ENCODE peak calls at places on chromosomes 4 and X, in six cellular contexts. One of them, this sample, is unnamed.

GRCh38 chr4:54152846-54153600 is 53.1 kb downstream of the GSX2 start:
- DNase-seq in DND-41: no peak
- DNase-seq in choroid plexus epithelial cell: peak
- DNase-seq in heart right ventricle: no peak
- DNase-seq in cardiac muscle cell: peak
- DNase-seq in breast epithelium: peak
- DNase-seq in this sample: no peak

GRCh38 chrX:16022580-16023170 is 100.7 kb upstream of the GRPR start:
- DNase-seq in DND-41: no peak
- DNase-seq in cardiac muscle cell: peak
- DNase-seq in choroid plexus epithelial cell: no peak
- DNase-seq in heart right ventricle: no peak
- DNase-seq in breast epithelium: no peak
- DNase-seq in this sample: no peak

GRCh38 chr4:143489116-143489515 is 24.4 kb upstream of the SMARCA5 start:
- DNase-seq in breast epithelium: no peak
- DNase-seq in DND-41: no peak
- DNase-seq in heart right ventricle: no peak
- DNase-seq in choroid plexus epithelial cell: peak
- DNase-seq in cardiac muscle cell: no peak
- DNase-seq in this sample: no peak

GRCh38 chr4:25928956-25929336 is 14.9 kb downstream of the SMIM20 start:
- DNase-seq in breast epithelium: no peak
- DNase-seq in DND-41: no peak
- DNase-seq in heart right ventricle: no peak
- DNase-seq in cardiac muscle cell: peak
- DNase-seq in choroid plexus epithelial cell: peak
- DNase-seq in this sample: no peak

GRCh38 chr4:4492161-4492847 is 49.5 kb downstream of the STX18 start:
- DNase-seq in breast epithelium: no peak
- DNase-seq in heart right ventricle: no peak
- DNase-seq in cardiac muscle cell: peak
- DNase-seq in choroid plexus epithelial cell: peak
- DNase-seq in DND-41: no peak
- DNase-seq in this sample: no peak

GRCh38 chrX:65745992-65746391 is 78.5 kb downstream of the MSN start:
- DNase-seq in DND-41: peak
- DNase-seq in cardiac muscle cell: peak
- DNase-seq in breast epithelium: no peak
- DNase-seq in choroid plexus epithelial cell: peak
- DNase-seq in heart right ventricle: no peak
- DNase-seq in this sample: no peak

GRCh38 chrX:22276781-22277180 is 4.1 kb downstream of the CBLL2 start:
- DNase-seq in DND-41: no peak
- DNase-seq in breast epithelium: no peak
- DNase-seq in choroid plexus epithelial cell: peak
- DNase-seq in cardiac muscle cell: no peak
- DNase-seq in heart right ventricle: no peak
- DNase-seq in this sample: no peak

GRCh38 chr4:136939781-136940180 is 592.5 kb downstream of the PCDH18 start:
- DNase-seq in choroid plexus epithelial cell: no peak
- DNase-seq in DND-41: no peak
- DNase-seq in heart right ventricle: no peak
- DNase-seq in breast epithelium: no peak
- DNase-seq in cardiac muscle cell: no peak
- DNase-seq in this sample: no peak

GRCh38 chrX:129445436-129445835 is 77.9 kb downstream of the SMARCA1 start:
- DNase-seq in DND-41: no peak
- DNase-seq in heart right ventricle: no peak
- DNase-seq in choroid plexus epithelial cell: no peak
- DNase-seq in breast epithelium: no peak
- DNase-seq in cardiac muscle cell: no peak
- DNase-seq in this sample: no peak

GRCh38 chrX:129450123-129450522 is 73.2 kb downstream of the SMARCA1 start:
- DNase-seq in cardiac muscle cell: no peak
- DNase-seq in DND-41: no peak
- DNase-seq in breast epithelium: no peak
- DNase-seq in heart right ventricle: no peak
- DNase-seq in choroid plexus epithelial cell: no peak
- DNase-seq in this sample: no peak

GRCh38 chrX:129452523-129452922 is 70.8 kb downstream of the SMARCA1 start:
- DNase-seq in heart right ventricle: no peak
- DNase-seq in DND-41: no peak
- DNase-seq in breast epithelium: no peak
- DNase-seq in cardiac muscle cell: no peak
- DNase-seq in choroid plexus epithelial cell: no peak
- DNase-seq in this sample: no peak

DNA sequence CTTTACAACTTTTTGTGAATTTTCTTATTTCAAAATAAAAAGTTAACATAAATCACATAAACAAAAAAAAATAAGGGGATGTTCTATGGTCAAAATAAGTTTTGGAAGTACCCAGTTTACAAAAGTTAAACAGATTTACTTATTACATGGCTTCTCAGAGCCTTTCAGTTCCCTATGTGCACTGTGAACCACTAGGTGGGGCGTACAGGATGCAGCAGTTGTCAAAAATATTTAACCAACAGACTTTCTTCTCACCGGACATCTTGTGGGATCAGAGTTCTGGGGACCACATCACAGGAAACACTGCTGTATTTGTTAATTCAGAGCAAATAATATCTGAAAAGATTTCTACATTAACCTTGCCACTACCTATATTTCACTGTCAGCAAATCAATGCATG is 74.1 kb downstream of the SMARCA1 start:
- DNase-seq in choroid plexus epithelial cell: peak
- DNase-seq in DND-41: no peak
- DNase-seq in breast epithelium: no peak
- DNase-seq in heart right ventricle: no peak
- DNase-seq in cardiac muscle cell: no peak
- DNase-seq in this sample: no peak
- TF ChIP-seq CTCF in choroid plexus epithelial cell: peak
- TF ChIP-seq CTCF in DND-41: peak
- TF ChIP-seq CTCF in breast epithelium: no peak
- TF ChIP-seq CTCF in heart right ventricle: no peak
- TF ChIP-seq CTCF in cardiac muscle cell: no peak
- TF ChIP-seq CTCF in this sample: no peak

GRCh38 chrX:49039598-49040375 is 3.4 kb downstream of the TFE3 start:
- DNase-seq in DND-41: peak
- DNase-seq in cardiac muscle cell: peak
- DNase-seq in choroid plexus epithelial cell: peak
- DNase-seq in heart right ventricle: peak
- DNase-seq in breast epithelium: peak
- DNase-seq in this sample: no peak
- H3K4me3 ChIP-seq in DND-41: peak
- H3K4me3 ChIP-seq in cardiac muscle cell: peak
- H3K4me3 ChIP-seq in choroid plexus epithelial cell: peak
- H3K4me3 ChIP-seq in heart right ventricle: peak
- H3K4me3 ChIP-seq in breast epithelium: peak
- H3K4me3 ChIP-seq in this sample: no peak

GRCh38 chr4:59825104-59825503 is 1375.0 kb upstream of the ADGRL3 start:
- DNase-seq in cardiac muscle cell: no peak
- DNase-seq in breast epithelium: no peak
- DNase-seq in choroid plexus epithelial cell: no peak
- DNase-seq in DND-41: no peak
- DNase-seq in heart right ventricle: no peak
- DNase-seq in this sample: no peak
- TF ChIP-seq CTCF in cardiac muscle cell: no peak
- TF ChIP-seq CTCF in breast epithelium: no peak
- TF ChIP-seq CTCF in choroid plexus epithelial cell: no peak
- TF ChIP-seq CTCF in DND-41: no peak
- TF ChIP-seq CTCF in heart right ventricle: no peak
- TF ChIP-seq CTCF in this sample: no peak

GRCh38 chr4:3266076-3266475 is 17.1 kb downstream of the MSANTD1 start:
- DNase-seq in DND-41: no peak
- DNase-seq in breast epithelium: no peak
- DNase-seq in choroid plexus epithelial cell: no peak
- DNase-seq in cardiac muscle cell: no peak
- DNase-seq in heart right ventricle: peak
- DNase-seq in this sample: no peak
- H3K4me3 ChIP-seq in DND-41: no peak
- H3K4me3 ChIP-seq in breast epithelium: no peak
- H3K4me3 ChIP-seq in choroid plexus epithelial cell: no peak
- H3K4me3 ChIP-seq in cardiac muscle cell: no peak
- H3K4me3 ChIP-seq in heart right ventricle: no peak
- H3K4me3 ChIP-seq in this sample: no peak

GRCh38 chrX:64205735-64206491 is 405 bp upstream of the AMER1 start:
- DNase-seq in heart right ventricle: peak
- DNase-seq in choroid plexus epithelial cell: peak
- DNase-seq in breast epithelium: peak
- DNase-seq in cardiac muscle cell: peak
- DNase-seq in DND-41: peak
- DNase-seq in this sample: peak
- TF ChIP-seq CTCF in heart right ventricle: no peak
- TF ChIP-seq CTCF in choroid plexus epithelial cell: peak
- TF ChIP-seq CTCF in breast epithelium: no peak
- TF ChIP-seq CTCF in cardiac muscle cell: no peak
- TF ChIP-seq CTCF in DND-41: peak
- TF ChIP-seq CTCF in this sample: no peak

GRCh38 chr4:8317474-8317873 is 47.9 kb downstream of the HTRA3 start:
- DNase-seq in choroid plexus epithelial cell: no peak
- DNase-seq in cardiac muscle cell: no peak
- DNase-seq in breast epithelium: no peak
- DNase-seq in DND-41: no peak
- DNase-seq in heart right ventricle: no peak
- DNase-seq in this sample: no peak

GRCh38 chr4:8316251-8316771 is 46.8 kb downstream of the HTRA3 start:
- DNase-seq in choroid plexus epithelial cell: no peak
- DNase-seq in breast epithelium: no peak
- DNase-seq in heart right ventricle: no peak
- DNase-seq in DND-41: no peak
- DNase-seq in cardiac muscle cell: no peak
- DNase-seq in this sample: no peak

GRCh38 chr4:8318509-8318908 is 49.0 kb downstream of the HTRA3 start:
- DNase-seq in breast epithelium: no peak
- DNase-seq in DND-41: no peak
- DNase-seq in cardiac muscle cell: no peak
- DNase-seq in choroid plexus epithelial cell: no peak
- DNase-seq in heart right ventricle: no peak
- DNase-seq in this sample: no peak

GRCh38 chr4:8315343-8316250 is 46.0 kb downstream of the HTRA3 start:
- DNase-seq in DND-41: peak
- DNase-seq in cardiac muscle cell: peak
- DNase-seq in heart right ventricle: no peak
- DNase-seq in choroid plexus epithelial cell: peak
- DNase-seq in breast epithelium: no peak
- DNase-seq in this sample: no peak

GRCh38 chr4:8316911-8317351 is 47.4 kb downstream of the HTRA3 start:
- DNase-seq in DND-41: no peak
- DNase-seq in choroid plexus epithelial cell: no peak
- DNase-seq in heart right ventricle: no peak
- DNase-seq in cardiac muscle cell: no peak
- DNase-seq in breast epithelium: no peak
- DNase-seq in this sample: no peak
- H3K4me3 ChIP-seq in DND-41: no peak
- H3K4me3 ChIP-seq in choroid plexus epithelial cell: no peak
- H3K4me3 ChIP-seq in heart right ventricle: no peak
- H3K4me3 ChIP-seq in cardiac muscle cell: no peak
- H3K4me3 ChIP-seq in breast epithelium: no peak
- H3K4me3 ChIP-seq in this sample: no peak

GRCh38 chrX:108590496-108590895 is 145.9 kb downstream of the IRS4 start:
- DNase-seq in DND-41: no peak
- DNase-seq in choroid plexus epithelial cell: peak
- DNase-seq in cardiac muscle cell: peak
- DNase-seq in heart right ventricle: no peak
- DNase-seq in breast epithelium: no peak
- DNase-seq in this sample: no peak

GRCh38 chrX:108582151-108582550 is 142.5 kb downstream of the COL4A5 start:
- DNase-seq in DND-41: no peak
- DNase-seq in heart right ventricle: no peak
- DNase-seq in choroid plexus epithelial cell: no peak
- DNase-seq in breast epithelium: no peak
- DNase-seq in cardiac muscle cell: no peak
- DNase-seq in this sample: no peak

DNA sequence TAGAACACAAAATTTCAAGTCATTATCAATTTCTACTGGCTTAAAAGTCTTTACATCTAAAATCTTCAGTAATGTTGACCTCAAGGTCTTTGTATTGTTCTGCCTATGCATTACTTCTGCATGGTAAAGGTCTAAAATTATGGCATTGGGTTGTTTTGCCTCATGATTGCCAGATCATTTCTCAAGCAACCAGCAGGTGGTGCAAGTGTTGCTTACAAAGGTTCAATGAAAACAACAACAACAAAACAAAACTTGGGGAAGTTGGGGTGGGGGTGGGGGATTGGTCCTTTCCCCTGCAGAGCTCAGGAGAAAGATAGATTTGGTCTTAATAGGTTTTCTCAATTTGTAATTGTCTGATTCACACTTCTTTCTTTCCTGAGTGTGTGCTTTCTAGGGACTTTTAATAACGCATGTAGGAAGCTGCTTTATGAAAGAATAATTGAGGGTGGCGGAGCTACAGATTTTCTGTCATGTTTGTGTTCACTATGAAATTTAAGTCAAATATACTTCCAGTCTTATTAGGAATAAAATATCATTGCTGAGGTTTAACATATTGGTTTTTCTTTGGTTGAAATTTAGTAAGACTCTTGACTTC is 145.1 kb downstream of the COL4A5 start:
- DNase-seq in heart right ventricle: no peak
- DNase-seq in breast epithelium: no peak
- DNase-seq in cardiac muscle cell: peak
- DNase-seq in DND-41: no peak
- DNase-seq in choroid plexus epithelial cell: peak
- DNase-seq in this sample: no peak
- TF ChIP-seq CTCF in heart right ventricle: no peak
- TF ChIP-seq CTCF in breast epithelium: no peak
- TF ChIP-seq CTCF in cardiac muscle cell: peak
- TF ChIP-seq CTCF in DND-41: peak
- TF ChIP-seq CTCF in choroid plexus epithelial cell: peak
- TF ChIP-seq CTCF in this sample: no peak